ENCODE peak calls at places on chromosomes 13 and 19, in five cellular contexts. D, G, S, H and P are unnamed samples.

GRCh38 chr13:112820318-112820717 is 130.5 kb downstream of the ATP11A start:
- DNase-seq in S (no peak), G (no peak), D (no peak), H (no peak), P (no peak)

GRCh38 chr13:95367309-95367843 is 66.1 kb upstream of the ABCC4 start:
- DNase-seq in H (no peak), S (no peak), D (no peak), G (no peak), P (no peak)

GRCh38 chr19:38773469-38774177 is at the start of gene LGALS7:
- DNase-seq in G (no peak), D (no peak), S (no peak), H (no peak), P (no peak)

GRCh38 chr19:18020212-18021067 is 12.5 kb downstream of the ARRDC2 start:
- DNase-seq in D (peak; percentile 51), S (no peak), H (no peak), G (no peak), P (no peak)

GRCh38 chr19:14582894-14583340 is at the start of gene CLEC17A:
- DNase-seq in H (peak; percentile 66), G (no peak), S (no peak), D (no peak), P (no peak)

GRCh38 chr13:30722361-30722760 is 13.0 kb upstream of the ALOX5AP start:
- DNase-seq in H (no peak), G (no peak), S (no peak), D (no peak), P (no peak)

GRCh38 chr13:48641404-48641803 is 12.3 kb upstream of the CYSLTR2 start:
- DNase-seq in D (no peak), H (no peak), G (no peak), S (no peak), P (no peak)

GRCh38 chr19:24140099-24140498 is 53.1 kb downstream of the ZNF254 start:
- DNase-seq in D (peak; percentile 92), S (no peak), G (no peak), H (no peak), P (no peak)

GRCh38 chr13:94712812-94713555 is 639 bp upstream of the SOX21 start:
- DNase-seq in D (no peak), G (peak; percentile 66), S (peak; percentile 76), H (no peak), P (no peak)

GRCh38 chr19:49448432-49448786 is 3.2 kb downstream of the PIH1D1 start:
- DNase-seq in D (no peak), G (no peak), H (no peak), S (no peak), P (no peak)

GRCh38 chr13:110503037-110503901 is 58.3 kb downstream of the RAB20 start:
- DNase-seq in H (no peak), D (no peak), S (no peak), G (no peak), P (no peak)

GRCh38 chr19:29966594-29967249 is 24.7 kb downstream of the URI1 start:
- DNase-seq in S (no peak), H (no peak), G (no peak), D (peak; percentile 10), P (no peak)
- TF ChIP-seq SUZ12 in S (no peak), H (no peak), G (no peak), D (no peak), P (no peak)

GRCh38 chr13:24217601-24218281 is 57.2 kb downstream of the SPATA13 start:
- DNase-seq in S (no peak), H (no peak), G (no peak), D (peak; percentile 72), P (no peak)
- TF ChIP-seq SUZ12 in S (no peak), H (no peak), G (no peak), D (no peak), P (no peak)

DNA sequence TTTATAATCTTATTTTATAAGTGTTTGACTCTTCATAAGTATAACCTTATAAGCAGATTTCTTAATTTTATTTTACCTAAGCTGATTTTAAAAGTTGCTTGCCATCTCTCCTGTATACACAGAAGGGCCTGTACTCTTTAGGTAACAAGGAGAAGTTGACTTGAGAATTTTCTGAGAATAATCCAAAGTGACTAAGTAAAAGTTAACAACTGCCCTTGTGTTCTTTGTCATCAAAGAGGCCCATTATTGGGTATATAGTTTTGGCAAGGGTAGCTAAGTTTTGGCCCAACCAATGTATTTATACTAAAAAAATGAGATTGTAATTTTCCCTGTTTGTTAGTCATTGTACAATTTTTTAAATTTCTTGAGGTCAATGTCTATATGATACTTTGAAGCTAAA is 3.2 kb downstream of the LCP1 start:
- DNase-seq in H (no peak), D (no peak), S (no peak), G (no peak), P (no peak)
- TF ChIP-seq SUZ12 in H (no peak), D (no peak), S (no peak), G (no peak), P (no peak)

DNA sequence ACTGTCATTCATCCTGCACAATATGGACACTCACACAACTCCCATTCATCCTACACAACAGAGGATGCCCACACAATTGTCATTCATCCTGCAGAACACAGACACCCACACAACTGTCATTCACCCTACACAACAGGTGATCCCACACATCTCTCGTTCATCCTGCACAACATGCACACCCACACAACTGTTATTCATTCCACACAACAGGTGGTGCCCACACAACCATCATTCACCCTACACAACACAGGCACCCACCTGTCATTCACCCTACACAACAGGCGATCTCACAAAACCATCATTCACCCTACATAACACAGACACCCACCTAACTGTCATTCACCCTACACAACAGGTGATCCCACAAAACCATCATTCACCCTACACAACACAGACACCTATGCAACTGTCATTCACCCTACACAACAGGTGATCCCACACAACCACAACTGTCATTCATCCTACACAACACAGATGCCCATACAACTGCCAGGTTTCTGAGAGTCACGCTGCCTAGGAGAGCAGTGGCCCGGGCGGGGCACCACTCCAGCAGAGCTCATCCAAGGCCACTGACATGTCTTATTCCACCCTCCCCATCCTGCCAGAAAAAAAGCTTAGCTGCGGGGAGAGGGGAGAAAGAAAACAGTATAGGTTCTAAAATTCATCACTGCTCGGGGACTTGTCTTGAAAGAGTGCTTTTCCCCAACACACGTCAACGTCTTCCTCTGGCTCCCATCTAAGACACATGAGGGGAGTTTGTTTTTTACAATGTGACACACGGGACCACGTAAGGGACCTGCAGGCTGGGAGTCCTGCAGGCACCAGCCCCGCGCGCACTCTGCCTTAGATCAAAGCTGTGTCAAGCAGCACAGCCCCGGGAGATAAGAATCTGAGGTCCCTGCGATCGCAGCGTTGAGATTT is 44.0 kb downstream of the KLF2 start:
- DNase-seq in S (no peak), H (no peak), G (no peak), D (peak; percentile 18), P (no peak)
- TF ChIP-seq SUZ12 in S (no peak), H (no peak), G (no peak), D (no peak), P (no peak)